ENCODE peak calls at places on chromosomes 13 and 19, in four cellular contexts. N is fibroblast of the aortic adventitia, T is HTR-8/SVneo, F is foreskin fibroblast. W is an unnamed sample.

GRCh38 chr19:55443824-55444719 is 972 bp upstream of the SHISA7 start:
- DNase-seq in N (no peak), T (no peak), F (no peak), W (no peak)

GRCh38 chr19:28065026-28065425 is 1147.9 kb downstream of the UQCRFS1 start:
- DNase-seq in F (peak), N (no peak), T (no peak), W (no peak)

GRCh38 chr13:75864718-75865117 is 228.6 kb downstream of the LMO7 start:
- DNase-seq in T (no peak), N (peak), F (peak), W (peak)

GRCh38 chr13:29556742-29557141 is 38.7 kb downstream of the SLC7A1 start:
- DNase-seq in T (no peak), F (peak), N (no peak), W (no peak)

GRCh38 chr13:87235621-87236020 is 435.6 kb upstream of the SLITRK5 start:
- DNase-seq in N (no peak), T (no peak), F (no peak), W (peak)

GRCh38 chr13:49436890-49437289 is 7.0 kb downstream of the CAB39L start:
- DNase-seq in T (no peak), N (peak), F (peak), W (peak)

GRCh38 chr19:39046037-39046821 is 13.9 kb upstream of the FBXO27 start:
- DNase-seq in N (peak), T (no peak), F (peak), W (no peak)

GRCh38 chr19:18090545-18091216 is 3.9 kb upstream of the IL12RB1 start:
- DNase-seq in N (peak), T (no peak), F (peak), W (peak)

GRCh38 chr13:113744197-113745000 is 14.6 kb upstream of the TMEM255B start:
- DNase-seq in N (no peak), T (no peak), F (no peak), W (no peak)

GRCh38 chr13:51905787-51906186 is 44.0 kb downstream of the CCDC70 start:
- DNase-seq in T (no peak), F (no peak), N (no peak), W (no peak)

GRCh38 chr19:9935409-9936062 is 779 bp downstream of the OLFM2 start:
- DNase-seq in N (no peak), F (no peak), T (no peak), W (no peak)

GRCh38 chr19:13152854-13153626 is 2.8 kb downstream of the IER2 start:
- DNase-seq in F (peak), N (peak), T (peak), W (peak)

GRCh38 chr13:51717786-51718398 is 86.1 kb downstream of the DHRS12 start:
- DNase-seq in N (peak), F (peak), T (no peak), W (peak)